ENCODE peak calls at places on chromosomes 11 and 22, in six cellular contexts. A is stomach, X is neuronal stem cell, D is esophagus squamous epithelium, G is psoas muscle, T is heart right ventricle. K is an unnamed sample.
A peak's percentile ranks its signal among the peaks of the same experiment; 100 is the strongest.

GRCh38 chr22:38212442-38212841 is 10.6 kb downstream of the MAFF start:
- DNase-seq in G (no peak), A (no peak), T (no peak), X (no peak), D (no peak), K (no peak)

GRCh38 chr22:33923660-33924246 is 3.5 kb upstream of the LARGE1 start:
- DNase-seq in T (no peak), X (peak; percentile 78), D (no peak), G (no peak), A (peak; percentile 71), K (peak; percentile 64)

GRCh38 chr22:19962909-19963806 is 21.5 kb upstream of the TXNRD2 start:
- DNase-seq in T (peak; percentile 13), X (no peak), D (no peak), A (peak; percentile 95), G (peak; percentile 46), K (peak; percentile 97)

GRCh38 chr22:37817705-37818311 is 5.4 kb upstream of the GALR3 start:
- DNase-seq in D (no peak), X (peak; percentile 78), G (peak; percentile 91), A (peak; percentile 89), T (peak; percentile 87), K (peak; percentile 84)

GRCh38 chr11:36251716-36252307 is 37.4 kb downstream of the COMMD9 start:
- DNase-seq in G (no peak), A (no peak), X (no peak), T (no peak), D (no peak), K (no peak)

GRCh38 chr11:33899383-33900037 is 7.6 kb upstream of the LMO2 start:
- DNase-seq in G (peak; percentile 89), X (no peak), D (peak; percentile 11), T (peak; percentile 54), A (peak; percentile 50), K (peak; percentile 77)

GRCh38 chr11:60942970-60943565 is 8.9 kb downstream of the SLC15A3 start:
- DNase-seq in X (no peak), A (peak; percentile 80), T (no peak), D (no peak), G (no peak), K (no peak)

GRCh38 chr11:75398906-75399305 is 412 bp upstream of the RPS3 start:
- DNase-seq in G (no peak), T (no peak), A (no peak), X (no peak), D (no peak), K (no peak)

GRCh38 chr11:31643831-31644230 is 134.3 kb downstream of the ELP4 start:
- DNase-seq in A (no peak), D (no peak), T (no peak), G (no peak), X (no peak), K (no peak)

GRCh38 chr11:67082071-67082791 is 25.6 kb downstream of the RHOD start:
- DNase-seq in X (no peak), T (no peak), G (no peak), A (no peak), D (no peak), K (no peak)

GRCh38 chr11:1235615-1236315 is 12.9 kb downstream of the MUC5B start:
- DNase-seq in G (peak; percentile 42), A (no peak), X (no peak), T (peak; percentile 2), D (no peak), K (no peak)

GRCh38 chr11:112247198-112247597 is 13.5 kb downstream of the PLET1 start:
- DNase-seq in X (no peak), G (no peak), T (no peak), D (no peak), A (no peak), K (no peak)

GRCh38 chr11:15770798-15771414 is 585.4 kb downstream of the SOX6 start:
- DNase-seq in X (peak; percentile 51), D (no peak), T (no peak), A (peak; percentile 37), G (no peak), K (no peak)

GRCh38 chr11:119625206-119625988 is 103.6 kb downstream of the NECTIN1 start:
- DNase-seq in T (peak; percentile 28), D (no peak), G (peak; percentile 51), X (no peak), A (no peak), K (no peak)

GRCh38 chr22:27108425-27109114 is 451.2 kb downstream of the MIAT start:
- DNase-seq in A (peak; percentile 39), T (peak; percentile 43), G (peak; percentile 76), X (no peak), D (no peak), K (peak; percentile 60)

GRCh38 chr11:46345881-46346484 is 1.3 kb upstream of the DGKZ start:
- DNase-seq in A (no peak), D (no peak), G (no peak), T (no peak), X (no peak), K (no peak)
- H3K4me1 ChIP-seq in A (peaks cover 21% of the 10 kb centered on the region), D (peaks cover 41% of the 10 kb centered on the region), G (peaks cover 14% of the 10 kb centered on the region), T (peaks cover 80% of the 10 kb centered on the region), X (peaks cover 12% of the 10 kb centered on the region), K (peaks cover 31% of the 10 kb centered on the region)

GRCh38 chr22:30930228-30930627 is 38.3 kb downstream of the MORC2 start:
- DNase-seq in T (no peak), X (no peak), D (no peak), G (no peak), A (no peak), K (no peak)

GRCh38 chr22:30931541-30932300 is 36.9 kb downstream of the MORC2 start:
- DNase-seq in X (no peak), A (no peak), D (no peak), G (no peak), T (no peak), K (no peak)

GRCh38 chr22:30933457-30933856 is 35.1 kb downstream of the MORC2 start:
- DNase-seq in A (no peak), X (no peak), D (no peak), G (no peak), T (no peak), K (no peak)

GRCh38 chr22:30934053-30934452 is 34.5 kb downstream of the MORC2 start:
- DNase-seq in T (no peak), D (no peak), A (no peak), G (no peak), X (no peak), K (no peak)

GRCh38 chr22:30932661-30933060 is 35.9 kb downstream of the MORC2 start:
- DNase-seq in D (no peak), X (no peak), T (no peak), A (no peak), G (no peak), K (peak; percentile 7)
- H3K36me3 ChIP-seq in D (peaks cover 66% of the 10 kb centered on the region), X (peaks cover 74% of the 10 kb centered on the region), T (peaks cover 61% of the 10 kb centered on the region), A (peaks cover 100% of the 10 kb centered on the region), G (peaks cover 20% of the 10 kb centered on the region), K (peaks cover 36% of the 10 kb centered on the region)

GRCh38 chr22:40216041-40216756 is 38.5 kb downstream of the TNRC6B start:
- DNase-seq in T (no peak), G (no peak), A (peak; percentile 25), X (no peak), D (no peak), K (no peak)
- H3K4me1 ChIP-seq in T (peaks cover 96% of the 10 kb centered on the region), G (peaks cover 66% of the 10 kb centered on the region), A (peaks cover 52% of the 10 kb centered on the region), X (peaks cover 14% of the 10 kb centered on the region), D (peaks cover 21% of the 10 kb centered on the region), K (peaks cover 4% of the 10 kb centered on the region)

GRCh38 chr11:12882670-12883069 is 126.4 kb upstream of the RASSF10 start:
- DNase-seq in G (no peak), D (no peak), T (no peak), X (no peak), A (no peak), K (no peak)
- H3K36me3 ChIP-seq in G (peaks cover 5% of the 10 kb centered on the region), D (peaks cover 4% of the 10 kb centered on the region), T (peaks cover 4% of the 10 kb centered on the region), X (peaks cover 31% of the 10 kb centered on the region), A (peaks cover 44% of the 10 kb centered on the region), K (no peaks in the 10 kb centered on the region)